ENCODE peak calls at places on chromosomes 12 and 14, in seven cellular contexts. One of them, this sample, is unnamed.

GRCh38 chr12:180445-180844 is 33.5 kb downstream of the SLC6A12 start:
- DNase-seq in LNCaP clone FGC: no peak
- DNase-seq in foreskin fibroblast: no peak
- DNase-seq in fibroblast of lung: peak; percentile 42
- DNase-seq in HCT116: no peak
- DNase-seq in ovary: no peak
- DNase-seq in hepatocyte: no peak
- DNase-seq in this sample: peak; percentile 29

GRCh38 chr12:95790912-95791849 is 617 bp upstream of the NTN4 start:
- DNase-seq in HCT116: no peak
- DNase-seq in hepatocyte: peak; percentile 43
- DNase-seq in foreskin fibroblast: peak; percentile 62
- DNase-seq in ovary: peak; percentile 63
- DNase-seq in fibroblast of lung: peak; percentile 15
- DNase-seq in LNCaP clone FGC: no peak
- DNase-seq in this sample: no peak

GRCh38 chr12:30985814-30986452 is 59.4 kb downstream of the TSPAN11 start:
- DNase-seq in foreskin fibroblast: peak; percentile 82
- DNase-seq in HCT116: peak; percentile 27
- DNase-seq in ovary: peak; percentile 70
- DNase-seq in fibroblast of lung: peak; percentile 26
- DNase-seq in hepatocyte: peak; percentile 76
- DNase-seq in LNCaP clone FGC: no peak
- DNase-seq in this sample: peak; percentile 75

GRCh38 chr12:45329238-45329637 is 113.3 kb downstream of the ANO6 start:
- DNase-seq in hepatocyte: no peak
- DNase-seq in HCT116: no peak
- DNase-seq in LNCaP clone FGC: no peak
- DNase-seq in ovary: no peak
- DNase-seq in foreskin fibroblast: peak; percentile 28
- DNase-seq in fibroblast of lung: no peak
- DNase-seq in this sample: no peak

GRCh38 chr14:104316121-104316722 is 177.8 kb downstream of the KIF26A start:
- DNase-seq in LNCaP clone FGC: no peak
- DNase-seq in foreskin fibroblast: no peak
- DNase-seq in fibroblast of lung: no peak
- DNase-seq in ovary: peak; percentile 24
- DNase-seq in hepatocyte: no peak
- DNase-seq in HCT116: no peak
- DNase-seq in this sample: no peak

GRCh38 chr12:80777587-80777986 is 60.9 kb downstream of the MYF5 start:
- DNase-seq in ovary: no peak
- DNase-seq in foreskin fibroblast: peak; percentile 22
- DNase-seq in hepatocyte: no peak
- DNase-seq in fibroblast of lung: peak; percentile 46
- DNase-seq in HCT116: no peak
- DNase-seq in LNCaP clone FGC: no peak
- DNase-seq in this sample: peak; percentile 34

GRCh38 chr14:100383727-100384158 is 60.6 kb downstream of the SLC25A47 start:
- DNase-seq in foreskin fibroblast: peak; percentile 80
- DNase-seq in hepatocyte: peak; percentile 84
- DNase-seq in fibroblast of lung: no peak
- DNase-seq in HCT116: no peak
- DNase-seq in ovary: peak; percentile 68
- DNase-seq in LNCaP clone FGC: no peak
- DNase-seq in this sample: peak; percentile 67

GRCh38 chr12:11697670-11698387 is 48.4 kb downstream of the ETV6 start:
- DNase-seq in LNCaP clone FGC: no peak
- DNase-seq in hepatocyte: no peak
- DNase-seq in HCT116: no peak
- DNase-seq in fibroblast of lung: peak; percentile 79
- DNase-seq in foreskin fibroblast: peak; percentile 19
- DNase-seq in ovary: no peak
- DNase-seq in this sample: peak; percentile 90

GRCh38 chr14:82999802-83000201 is 1466.1 kb upstream of the SEL1L start:
- DNase-seq in fibroblast of lung: no peak
- DNase-seq in HCT116: no peak
- DNase-seq in hepatocyte: no peak
- DNase-seq in foreskin fibroblast: peak; percentile 56
- DNase-seq in ovary: no peak
- DNase-seq in LNCaP clone FGC: no peak
- DNase-seq in this sample: no peak

GRCh38 chr12:113165521-113166450 is 16.3 kb downstream of the CFAP73 start:
- DNase-seq in ovary: no peak
- DNase-seq in hepatocyte: no peak
- DNase-seq in LNCaP clone FGC: no peak
- DNase-seq in HCT116: no peak
- DNase-seq in foreskin fibroblast: no peak
- DNase-seq in fibroblast of lung: no peak
- DNase-seq in this sample: no peak

GRCh38 chr14:68563256-68564131 is 229.4 kb downstream of the ZFP36L1 start:
- DNase-seq in ovary: peak; percentile 75
- DNase-seq in hepatocyte: no peak
- DNase-seq in HCT116: no peak
- DNase-seq in foreskin fibroblast: peak; percentile 39
- DNase-seq in LNCaP clone FGC: no peak
- DNase-seq in fibroblast of lung: peak; percentile 82
- DNase-seq in this sample: peak; percentile 89

GRCh38 chr14:85531594-85532391 is 1.8 kb downstream of the FLRT2 start:
- DNase-seq in foreskin fibroblast: peak; percentile 93
- DNase-seq in HCT116: no peak
- DNase-seq in hepatocyte: peak; percentile 84
- DNase-seq in ovary: peak; percentile 86
- DNase-seq in fibroblast of lung: peak; percentile 73
- DNase-seq in LNCaP clone FGC: no peak
- DNase-seq in this sample: peak; percentile 87

GRCh38 chr14:52351561-52352491 is 37.7 kb downstream of the PTGER2 start:
- DNase-seq in fibroblast of lung: peak; percentile 76
- DNase-seq in foreskin fibroblast: peak; percentile 76
- DNase-seq in LNCaP clone FGC: peak; percentile 61
- DNase-seq in hepatocyte: peak; percentile 68
- DNase-seq in ovary: no peak
- DNase-seq in HCT116: no peak
- DNase-seq in this sample: peak; percentile 67

GRCh38 chr12:97854477-97854876 is 391.9 kb downstream of the RMST start:
- DNase-seq in LNCaP clone FGC: no peak
- DNase-seq in fibroblast of lung: no peak
- DNase-seq in ovary: no peak
- DNase-seq in foreskin fibroblast: no peak
- DNase-seq in hepatocyte: no peak
- DNase-seq in HCT116: no peak
- DNase-seq in this sample: no peak

GRCh38 chr12:116838395-116838794 is 42.8 kb downstream of the HRK start:
- DNase-seq in foreskin fibroblast: no peak
- DNase-seq in ovary: no peak
- DNase-seq in LNCaP clone FGC: no peak
- DNase-seq in HCT116: no peak
- DNase-seq in hepatocyte: no peak
- DNase-seq in fibroblast of lung: no peak
- DNase-seq in this sample: no peak

GRCh38 chr14:88154321-88154720 is 149.4 kb downstream of the GPR65 start:
- DNase-seq in foreskin fibroblast: no peak
- DNase-seq in hepatocyte: no peak
- DNase-seq in fibroblast of lung: no peak
- DNase-seq in ovary: no peak
- DNase-seq in LNCaP clone FGC: no peak
- DNase-seq in HCT116: no peak
- DNase-seq in this sample: no peak

GRCh38 chr12:72178244-72178643 is 93.9 kb upstream of the TRHDE start:
- DNase-seq in LNCaP clone FGC: no peak
- DNase-seq in HCT116: no peak
- DNase-seq in hepatocyte: no peak
- DNase-seq in ovary: no peak
- DNase-seq in fibroblast of lung: no peak
- DNase-seq in foreskin fibroblast: no peak
- DNase-seq in this sample: no peak

GRCh38 chr14:57671021-57671420 is 177.4 kb upstream of the CCDC198 start:
- DNase-seq in fibroblast of lung: no peak
- DNase-seq in hepatocyte: no peak
- DNase-seq in ovary: no peak
- DNase-seq in LNCaP clone FGC: no peak
- DNase-seq in foreskin fibroblast: no peak
- DNase-seq in HCT116: no peak
- DNase-seq in this sample: no peak

GRCh38 chr12:120249266-120249874 is 16.2 kb downstream of the PXN start:
- DNase-seq in fibroblast of lung: no peak
- DNase-seq in LNCaP clone FGC: no peak
- DNase-seq in foreskin fibroblast: no peak
- DNase-seq in HCT116: no peak
- DNase-seq in hepatocyte: no peak
- DNase-seq in ovary: no peak
- DNase-seq in this sample: no peak

GRCh38 chr12:92938018-92938417 is 8.9 kb upstream of the EEA1 start:
- DNase-seq in fibroblast of lung: peak; percentile 11
- DNase-seq in hepatocyte: no peak
- DNase-seq in LNCaP clone FGC: no peak
- DNase-seq in ovary: no peak
- DNase-seq in foreskin fibroblast: no peak
- DNase-seq in HCT116: no peak
- DNase-seq in this sample: no peak

GRCh38 chr14:72962829-72963312 is 36.6 kb downstream of the DCAF4 start:
- DNase-seq in fibroblast of lung: peak; percentile 95
- DNase-seq in HCT116: peak; percentile 92
- DNase-seq in foreskin fibroblast: peak; percentile 92
- DNase-seq in hepatocyte: no peak
- DNase-seq in LNCaP clone FGC: no peak
- DNase-seq in ovary: no peak
- DNase-seq in this sample: peak; percentile 92

GRCh38 chr12:904010-904414 is 45.5 kb downstream of the RAD52 start:
- DNase-seq in foreskin fibroblast: no peak
- DNase-seq in LNCaP clone FGC: no peak
- DNase-seq in hepatocyte: no peak
- DNase-seq in ovary: no peak
- DNase-seq in fibroblast of lung: no peak
- DNase-seq in HCT116: no peak
- DNase-seq in this sample: peak; percentile 5

GRCh38 chr12:124545508-124546418 is 21.6 kb downstream of the NCOR2 start:
- DNase-seq in HCT116: no peak
- DNase-seq in fibroblast of lung: peak; percentile 92
- DNase-seq in hepatocyte: no peak
- DNase-seq in ovary: no peak
- DNase-seq in LNCaP clone FGC: no peak
- DNase-seq in foreskin fibroblast: no peak
- DNase-seq in this sample: no peak

DNA sequence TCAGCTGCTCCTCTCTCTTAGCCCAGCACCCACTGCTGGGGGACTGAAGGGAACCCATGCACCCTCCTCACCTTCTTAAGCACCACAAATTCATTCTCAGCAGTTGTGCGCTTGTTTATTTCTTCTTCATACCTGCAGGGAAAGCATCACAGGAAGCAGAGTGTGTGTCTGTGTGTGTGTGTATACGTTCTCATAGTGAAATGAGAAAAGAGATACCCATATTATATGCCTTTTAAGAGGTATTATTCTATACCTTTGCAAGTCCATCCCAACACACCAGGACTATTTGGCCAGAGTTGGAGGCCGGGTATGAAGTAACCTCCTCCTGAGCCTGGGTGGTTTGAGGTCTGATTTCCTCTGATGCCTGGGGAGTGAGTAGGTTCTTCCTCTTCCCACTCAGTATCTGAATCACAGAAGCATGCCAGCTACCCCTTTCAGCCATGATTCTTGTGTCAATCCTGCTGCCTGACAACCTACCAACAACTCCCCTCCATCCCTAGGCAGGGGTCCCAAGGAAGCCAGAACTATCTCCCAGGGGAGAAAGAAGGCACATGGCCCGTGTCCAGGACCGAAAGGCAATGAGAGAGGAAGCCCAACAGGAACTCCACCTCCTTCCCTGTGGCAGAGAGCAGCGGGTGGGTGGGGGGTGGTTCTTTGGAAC is 3.0 kb downstream of the KRT73 start:
- DNase-seq in ovary: no peak
- DNase-seq in foreskin fibroblast: no peak
- DNase-seq in hepatocyte: no peak
- DNase-seq in LNCaP clone FGC: no peak
- DNase-seq in HCT116: no peak
- DNase-seq in fibroblast of lung: peak; percentile 27
- DNase-seq in this sample: no peak
- H3K4me3 ChIP-seq in ovary: no peak overlapping the region
- H3K4me3 ChIP-seq in foreskin fibroblast: no peak overlapping the region
- H3K4me3 ChIP-seq in hepatocyte: no peak overlapping the region
- H3K4me3 ChIP-seq in LNCaP clone FGC: no peak overlapping the region
- H3K4me3 ChIP-seq in HCT116: no peak overlapping the region
- H3K4me3 ChIP-seq in fibroblast of lung: no peak overlapping the region
- H3K4me3 ChIP-seq in this sample: no peak overlapping the region

DNA sequence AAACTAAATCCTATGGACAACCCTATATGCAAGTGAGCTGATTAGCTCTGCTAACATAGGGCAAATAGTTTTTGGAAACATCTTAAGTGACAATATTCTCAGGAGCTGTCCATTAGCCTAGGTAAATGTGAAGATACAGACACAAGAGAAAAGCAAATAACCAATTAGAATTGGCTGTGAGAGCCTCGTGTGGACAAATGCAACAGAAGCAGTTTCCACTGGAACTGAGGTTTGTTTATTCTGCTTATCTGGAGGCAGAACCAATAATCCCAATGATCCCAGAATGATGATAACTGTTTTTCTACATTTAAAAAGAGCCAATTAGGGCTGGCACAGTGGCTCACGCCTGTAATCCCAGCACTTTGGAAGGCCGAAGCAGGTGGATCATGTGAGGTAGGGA is 43.2 kb upstream of the YAF2 start:
- DNase-seq in ovary: no peak
- DNase-seq in hepatocyte: peak; percentile 37
- DNase-seq in foreskin fibroblast: no peak
- DNase-seq in LNCaP clone FGC: peak; percentile 46
- DNase-seq in HCT116: no peak
- DNase-seq in fibroblast of lung: no peak
- DNase-seq in this sample: no peak
- TF ChIP-seq CTCF in ovary: no peak
- TF ChIP-seq CTCF in hepatocyte: no peak
- TF ChIP-seq CTCF in foreskin fibroblast: no peak
- TF ChIP-seq CTCF in LNCaP clone FGC: no peak
- TF ChIP-seq CTCF in HCT116: no peak
- TF ChIP-seq CTCF in fibroblast of lung: no peak
- TF ChIP-seq CTCF in this sample: no peak

DNA sequence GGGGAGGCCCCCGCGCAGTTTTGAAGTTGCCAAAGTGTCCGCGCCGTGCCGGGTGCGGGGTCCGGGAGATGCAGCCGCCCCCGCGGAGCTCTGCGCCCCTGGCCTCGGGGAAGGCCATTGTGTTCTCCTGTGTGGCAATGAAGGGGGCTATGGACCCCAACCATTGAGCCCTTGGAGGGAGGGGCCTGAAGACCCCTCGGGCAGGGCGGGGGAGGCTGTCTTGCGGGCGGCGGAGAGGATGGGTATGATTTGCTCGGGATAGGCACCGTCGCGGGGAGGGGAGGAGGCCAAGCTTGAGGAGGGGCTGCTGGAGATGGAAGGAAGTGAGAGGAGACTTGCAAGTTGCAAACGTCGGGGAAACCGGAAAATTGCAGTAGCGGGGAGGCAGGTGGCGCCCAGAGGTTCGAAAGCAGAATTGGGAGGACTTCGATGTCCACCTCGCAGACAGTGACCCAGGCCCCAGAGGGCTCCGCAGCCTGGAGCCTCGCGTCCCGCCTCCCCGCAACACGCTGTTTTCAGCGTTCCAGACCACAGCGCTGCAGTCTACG is 25.4 kb downstream of the BCL11B start:
- DNase-seq in LNCaP clone FGC: no peak
- DNase-seq in fibroblast of lung: no peak
- DNase-seq in HCT116: no peak
- DNase-seq in foreskin fibroblast: no peak
- DNase-seq in hepatocyte: no peak
- DNase-seq in ovary: no peak
- DNase-seq in this sample: no peak
- H3K4me3 ChIP-seq in LNCaP clone FGC: no peak overlapping the region
- H3K4me3 ChIP-seq in fibroblast of lung: no peak overlapping the region
- H3K4me3 ChIP-seq in HCT116: no peak overlapping the region
- H3K4me3 ChIP-seq in foreskin fibroblast: no peak overlapping the region
- H3K4me3 ChIP-seq in hepatocyte: peak overlapping the region; percentile 65
- H3K4me3 ChIP-seq in ovary: no peak overlapping the region
- H3K4me3 ChIP-seq in this sample: no peak overlapping the region

GRCh38 chr12:6219980-6220379 is 19.8 kb downstream of the CD9 start:
- DNase-seq in foreskin fibroblast: no peak
- DNase-seq in LNCaP clone FGC: no peak
- DNase-seq in ovary: no peak
- DNase-seq in hepatocyte: no peak
- DNase-seq in HCT116: no peak
- DNase-seq in fibroblast of lung: no peak
- DNase-seq in this sample: no peak
- TF ChIP-seq CTCF in foreskin fibroblast: no peak
- TF ChIP-seq CTCF in LNCaP clone FGC: no peak
- TF ChIP-seq CTCF in ovary: no peak
- TF ChIP-seq CTCF in hepatocyte: no peak
- TF ChIP-seq CTCF in HCT116: no peak
- TF ChIP-seq CTCF in fibroblast of lung: no peak
- TF ChIP-seq CTCF in this sample: no peak

This sample was measured in cardiac fibroblast.